ENCODE peak calls at places on chromosomes 12 and 14, in five cellular contexts. One of them, this sample, is unnamed.

GRCh38 chr14:73625686-73626085 is 13.4 kb downstream of the ACOT6 start:
- DNase-seq in naive thymus-derived CD8-positive, alpha-beta T cell: no peak
- DNase-seq in nucleus accumbens: no peak
- DNase-seq in immature natural killer cell: no peak
- DNase-seq in AG09319: no peak
- DNase-seq in this sample: no peak

GRCh38 chr14:34170891-34171290 is 220.0 kb upstream of the EGLN3 start:
- DNase-seq in naive thymus-derived CD8-positive, alpha-beta T cell: no peak
- DNase-seq in nucleus accumbens: no peak
- DNase-seq in immature natural killer cell: no peak
- DNase-seq in AG09319: no peak
- DNase-seq in this sample: no peak

GRCh38 chr12:131963381-131963780 is 13.6 kb downstream of the EP400 start:
- DNase-seq in naive thymus-derived CD8-positive, alpha-beta T cell: no peak
- DNase-seq in nucleus accumbens: no peak
- DNase-seq in immature natural killer cell: no peak
- DNase-seq in AG09319: no peak
- DNase-seq in this sample: no peak

GRCh38 chr12:57583008-57583831 is 7.8 kb upstream of the PIP4K2C start:
- DNase-seq in naive thymus-derived CD8-positive, alpha-beta T cell: peak; percentile 54
- DNase-seq in nucleus accumbens: peak; percentile 20
- DNase-seq in immature natural killer cell: peak; percentile 83
- DNase-seq in AG09319: peak; percentile 58
- DNase-seq in this sample: peak; percentile 76

GRCh38 chr14:102811254-102811963 is 34.2 kb downstream of the TRAF3 start:
- DNase-seq in naive thymus-derived CD8-positive, alpha-beta T cell: no peak
- DNase-seq in nucleus accumbens: no peak
- DNase-seq in immature natural killer cell: no peak
- DNase-seq in AG09319: no peak
- DNase-seq in this sample: no peak

GRCh38 chr12:106519587-106519986 is 63.2 kb upstream of the RFX4 start:
- DNase-seq in naive thymus-derived CD8-positive, alpha-beta T cell: no peak
- DNase-seq in nucleus accumbens: no peak
- DNase-seq in immature natural killer cell: no peak
- DNase-seq in AG09319: no peak
- DNase-seq in this sample: no peak

GRCh38 chr14:40072175-40072574 is 639.9 kb upstream of the FBXO33 start:
- DNase-seq in naive thymus-derived CD8-positive, alpha-beta T cell: no peak
- DNase-seq in nucleus accumbens: no peak
- DNase-seq in immature natural killer cell: no peak
- DNase-seq in AG09319: no peak
- DNase-seq in this sample: no peak

GRCh38 chr12:58529897-58530296 is 390.4 kb downstream of the LRIG3 start:
- DNase-seq in naive thymus-derived CD8-positive, alpha-beta T cell: no peak
- DNase-seq in nucleus accumbens: no peak
- DNase-seq in immature natural killer cell: no peak
- DNase-seq in AG09319: peak; percentile 80
- DNase-seq in this sample: no peak

GRCh38 chr12:53196486-53196885 is 10.6 kb downstream of the ITGB7 start:
- DNase-seq in naive thymus-derived CD8-positive, alpha-beta T cell: no peak
- DNase-seq in nucleus accumbens: no peak
- DNase-seq in immature natural killer cell: no peak
- DNase-seq in AG09319: no peak
- DNase-seq in this sample: no peak

GRCh38 chr12:65443038-65443437 is 164.6 kb downstream of the MSRB3 start:
- DNase-seq in naive thymus-derived CD8-positive, alpha-beta T cell: no peak
- DNase-seq in nucleus accumbens: no peak
- DNase-seq in immature natural killer cell: no peak
- DNase-seq in AG09319: peak; percentile 25
- DNase-seq in this sample: no peak

GRCh38 chr12:85642810-85643209 is 193.4 kb downstream of the RASSF9 start:
- DNase-seq in naive thymus-derived CD8-positive, alpha-beta T cell: no peak
- DNase-seq in nucleus accumbens: no peak
- DNase-seq in immature natural killer cell: no peak
- DNase-seq in AG09319: peak; percentile 16
- DNase-seq in this sample: no peak

GRCh38 chr14:21476526-21476924 is 234 bp downstream of the RAB2B start:
- DNase-seq in naive thymus-derived CD8-positive, alpha-beta T cell: no peak
- DNase-seq in nucleus accumbens: no peak
- DNase-seq in immature natural killer cell: no peak
- DNase-seq in AG09319: no peak
- DNase-seq in this sample: no peak